ENCODE peak calls at places on chromosome 3, in four cellular contexts. G is T47D, I is cardiac fibroblast, A is iPS DF 6.9. H is an unnamed sample.

GRCh38 chr3:132629928-132630327 is 29.7 kb downstream of the ACAD11 start:
- DNase-seq in G (no peak), I (peak), A (no peak), H (no peak)

GRCh38 chr3:45665101-45665572 is 24.1 kb upstream of the SACM1L start:
- DNase-seq in G (peak), I (peak), A (peak), H (peak)

GRCh38 chr3:100123112-100123511 is 8.8 kb upstream of the FILIP1L start:
- DNase-seq in G (no peak), I (no peak), A (no peak), H (no peak)

GRCh38 chr3:149368201-149368849 is 9.1 kb downstream of the TM4SF1 start:
- DNase-seq in G (no peak), I (peak), A (no peak), H (no peak)

GRCh38 chr3:45635475-45636256 is 41.1 kb downstream of the LIMD1 start:
- DNase-seq in G (no peak), I (peak), A (peak), H (no peak)

GRCh38 chr3:50321844-50322385 is 630 bp downstream of the HYAL2 start:
- DNase-seq in G (no peak), I (no peak), A (no peak), H (no peak)

GRCh38 chr3:135944831-135945230 is 20.7 kb upstream of the PPP2R3A start:
- DNase-seq in G (no peak), I (peak), A (no peak), H (no peak)

GRCh38 chr3:183328164-183328563 is 75.1 kb downstream of the B3GNT5 start:
- DNase-seq in G (no peak), I (no peak), A (no peak), H (no peak)

GRCh38 chr3:49781415-49782199 is 4.7 kb downstream of the IP6K1 start:
- DNase-seq in G (no peak), I (no peak), A (no peak), H (no peak)

GRCh38 chr3:125039041-125039896 is 16.5 kb downstream of the HEG1 start:
- DNase-seq in G (no peak), I (no peak), A (no peak), H (no peak)

GRCh38 chr3:25304916-25305315 is 123.1 kb upstream of the RARB start:
- DNase-seq in G (no peak), I (no peak), A (no peak), H (no peak)

GRCh38 chr3:195853930-195854478 is 42.3 kb upstream of the MUC4 start:
- DNase-seq in G (no peak), I (no peak), A (no peak), H (no peak)

GRCh38 chr3:13034861-13035260 is 38.4 kb downstream of the IQSEC1 start:
- DNase-seq in G (no peak), I (no peak), A (no peak), H (no peak)

GRCh38 chr3:100033184-100033583 is 81.1 kb downstream of the FILIP1L start:
- DNase-seq in G (no peak), I (peak), A (no peak), H (no peak)

GRCh38 chr3:182258538-182259177 is 534.6 kb upstream of the ATP11B start:
- DNase-seq in G (peak), I (peak), A (no peak), H (peak)

GRCh38 chr3:185126201-185126600 is 26.7 kb downstream of the C3orf70 start:
- DNase-seq in G (no peak), I (no peak), A (no peak), H (no peak)

GRCh38 chr3:190534986-190535385 is 21.1 kb downstream of the IL1RAP start:
- DNase-seq in G (peak), I (peak), A (no peak), H (no peak)

GRCh38 chr3:119181765-119182164 is 8.4 kb downstream of the UPK1B start:
- DNase-seq in G (no peak), I (peak), A (no peak), H (no peak)

GRCh38 chr3:11447584-11448200 is 175.5 kb downstream of the ATG7 start:
- DNase-seq in G (no peak), I (no peak), A (no peak), H (no peak)

GRCh38 chr3:122661633-122662032 is 19.0 kb upstream of the PARP14 start:
- DNase-seq in G (no peak), I (no peak), A (no peak), H (no peak)

GRCh38 chr3:103906304-103906703 is 1460.4 kb upstream of the ALCAM start:
- DNase-seq in G (no peak), I (no peak), A (no peak), H (no peak)

GRCh38 chr3:146503459-146504202 is 34.3 kb upstream of the PLSCR2 start:
- DNase-seq in G (peak), I (peak), A (no peak), H (no peak)

GRCh38 chr3:186971578-186971977 is 41.3 kb downstream of the ST6GAL1 start:
- DNase-seq in G (peak), I (no peak), A (no peak), H (no peak)

GRCh38 chr3:111809196-111809595 is 49.9 kb upstream of the PHLDB2 start:
- DNase-seq in G (peak), I (peak), A (no peak), H (no peak)

GRCh38 chr3:151328298-151329036 is 882 bp downstream of the P2RY13 start:
- DNase-seq in G (no peak), I (peak), A (no peak), H (no peak)

GRCh38 chr3:128575777-128576176 is 74.8 kb downstream of the RPN1 start:
- DNase-seq in G (no peak), I (no peak), A (no peak), H (no peak)

GRCh38 chr3:64645236-64645635 is 42.6 kb downstream of the ADAMTS9 start:
- DNase-seq in G (no peak), I (peak), A (no peak), H (no peak)

GRCh38 chr3:172892158-172892557 is 141.6 kb downstream of the ECT2 start:
- DNase-seq in G (no peak), I (peak), A (no peak), H (no peak)

GRCh38 chr3:27114684-27115083 is 254.5 kb downstream of the NEK10 start:
- DNase-seq in G (no peak), I (peak), A (no peak), H (no peak)

GRCh38 chr3:11591401-11592266 is 52.1 kb downstream of the VGLL4 start:
- DNase-seq in G (peak), I (peak), A (no peak), H (no peak)

GRCh38 chr3:150291515-150291914 is 116.6 kb upstream of the TSC22D2 start:
- DNase-seq in G (no peak), I (no peak), A (no peak), H (no peak)

GRCh38 chr3:141680620-141681389 is 57.3 kb upstream of the RNF7 start:
- DNase-seq in G (peak), I (peak), A (no peak), H (no peak)

H was measured in OCI-LY7.